ENCODE peak calls at places on chromosomes 13 and 19, in four cellular contexts. F is prostate gland, R is endodermal cell, Q is activated B cell treated with CpG ODN at 0.5 μM for 24 hours. Y is an unnamed sample.

GRCh38 chr19:58033741-58034475 is at the start of gene ZSCAN1:
- DNase-seq in Q (peak), R (peak), F (peak), Y (peak)

GRCh38 chr19:28437390-28438346 is 775.3 kb downstream of the UQCRFS1 start:
- DNase-seq in R (no peak), Q (no peak), F (no peak), Y (no peak)

GRCh38 chr19:19137556-19138109 is 645 bp downstream of the TMEM161A start:
- DNase-seq in F (no peak), R (no peak), Q (no peak), Y (no peak)

GRCh38 chr13:27954406-27954851 is 14.7 kb downstream of the CDX2 start:
- DNase-seq in R (peak), Q (peak), F (no peak), Y (no peak)

GRCh38 chr13:58953638-58954037 is 1210.1 kb downstream of the DIAPH3 start:
- DNase-seq in Q (no peak), F (no peak), R (no peak), Y (no peak)

GRCh38 chr19:51079486-51080110 is 3.1 kb downstream of the KLK14 start:
- DNase-seq in R (no peak), F (no peak), Q (no peak), Y (no peak)

GRCh38 chr13:22498006-22498405 is 682.8 kb upstream of the SGCG start:
- DNase-seq in Q (no peak), F (no peak), R (no peak), Y (no peak)

GRCh38 chr19:4430760-4431159 is 26.8 kb downstream of the UBXN6 start:
- DNase-seq in F (no peak), Q (no peak), R (no peak), Y (no peak)

GRCh38 chr19:14654786-14655185 is 19.9 kb downstream of the ADGRE3 start:
- DNase-seq in Q (no peak), F (no peak), R (no peak), Y (no peak)

GRCh38 chr19:4256563-4256962 is 9.7 kb downstream of the YJU2 start:
- DNase-seq in R (peak), Q (no peak), F (no peak), Y (no peak)

GRCh38 chr13:33089311-33089710 is 73.1 kb downstream of the KL start:
- DNase-seq in R (no peak), Q (no peak), F (no peak), Y (no peak)

GRCh38 chr19:35901854-35902661 is at the start of gene HCST:
- DNase-seq in R (no peak), Q (no peak), F (no peak), Y (peak)

GRCh38 chr13:109436841-109437240 is 349.5 kb downstream of the IRS2 start:
- DNase-seq in R (no peak), Q (no peak), F (no peak), Y (no peak)

GRCh38 chr13:59261928-59262488 is 901.7 kb downstream of the DIAPH3 start:
- DNase-seq in Q (no peak), R (peak), F (no peak), Y (no peak)

GRCh38 chr19:12198136-12198535 is 35.2 kb downstream of the ZNF136 start:
- DNase-seq in F (no peak), R (no peak), Q (no peak), Y (no peak)

GRCh38 chr13:27958928-27959539 is 10.1 kb downstream of the CDX2 start:
- DNase-seq in F (no peak), Q (no peak), R (no peak), Y (no peak)

GRCh38 chr19:49912965-49913685 is 15.9 kb upstream of the ATF5 start:
- DNase-seq in Q (no peak), F (no peak), R (peak), Y (no peak)
- TF ChIP-seq CTCF in Q (no peak), F (no peak), R (peak), Y (no peak)

GRCh38 chr13:113843063-113843654 is 20.7 kb downstream of the GAS6 start:
- DNase-seq in R (no peak), F (no peak), Q (no peak), Y (no peak)
- TF ChIP-seq CTCF in R (no peak), F (no peak), Q (no peak), Y (no peak)

GRCh38 chr19:49696865-49697264 is 5.9 kb downstream of the CPT1C start:
- DNase-seq in R (no peak), Q (no peak), F (no peak), Y (no peak)

GRCh38 chr19:49704888-49705642 is 14.1 kb downstream of the CPT1C start:
- DNase-seq in F (no peak), Q (no peak), R (no peak), Y (no peak)

GRCh38 chr19:49699364-49699763 is 8.4 kb downstream of the CPT1C start:
- DNase-seq in F (no peak), R (no peak), Q (no peak), Y (no peak)

GRCh38 chr19:49700563-49700962 is 9.6 kb downstream of the CPT1C start:
- DNase-seq in Q (no peak), R (no peak), F (no peak), Y (no peak)

DNA sequence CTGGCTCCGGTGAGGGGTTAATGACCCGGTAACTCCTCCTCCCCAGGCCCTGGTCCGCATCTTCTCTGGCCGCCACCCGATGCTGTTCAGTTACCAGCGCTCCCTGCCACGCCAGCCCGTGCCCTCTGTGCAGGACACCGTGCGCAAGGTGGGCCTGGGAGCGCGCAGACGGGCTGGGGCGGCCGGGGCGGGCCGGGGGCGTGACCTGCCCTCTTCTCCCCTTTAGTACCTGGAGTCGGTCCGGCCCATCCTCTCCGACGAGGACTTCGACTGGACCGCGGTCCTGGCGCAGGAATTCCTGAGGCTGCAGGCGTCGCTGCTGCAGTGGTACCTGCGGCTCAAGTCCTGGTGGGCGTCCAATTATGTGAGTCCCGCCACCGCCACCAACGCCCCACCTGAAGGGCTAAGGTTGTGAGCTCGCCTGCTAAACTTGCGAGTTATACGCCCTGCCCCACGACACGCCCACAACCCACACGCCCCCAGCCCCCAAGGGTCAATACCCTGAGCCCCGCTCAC is 10.4 kb downstream of the CPT1C start:
- DNase-seq in Q (no peak), R (peak), F (no peak), Y (no peak)
- TF ChIP-seq CTCF in Q (no peak), R (no peak), F (no peak), Y (no peak)

GRCh38 chr19:1422360-1422759 is 15.0 kb downstream of the DAZAP1 start:
- DNase-seq in Q (no peak), R (no peak), F (no peak), Y (no peak)

GRCh38 chr19:1421958-1422305 is 14.5 kb downstream of the DAZAP1 start:
- DNase-seq in R (no peak), F (no peak), Q (no peak), Y (no peak)

GRCh38 chr19:1423445-1424181 is 14.6 kb upstream of the RPS15 start:
- DNase-seq in F (no peak), R (no peak), Q (no peak), Y (no peak)

GRCh38 chr19:1424182-1424955 is 13.8 kb upstream of the RPS15 start:
- DNase-seq in F (no peak), R (no peak), Q (no peak), Y (no peak)

GRCh38 chr19:1422943-1423342 is 15.3 kb upstream of the RPS15 start:
- DNase-seq in F (no peak), Q (no peak), R (no peak), Y (no peak)
- TF ChIP-seq CTCF in F (no peak), Q (no peak), R (peak), Y (no peak)

GRCh38 chr13:99505814-99506269 is 4.6 kb downstream of the TM9SF2 start:
- DNase-seq in F (no peak), Q (no peak), R (no peak), Y (no peak)
- TF ChIP-seq CTCF in F (peak), Q (peak), R (peak), Y (peak)

DNA sequence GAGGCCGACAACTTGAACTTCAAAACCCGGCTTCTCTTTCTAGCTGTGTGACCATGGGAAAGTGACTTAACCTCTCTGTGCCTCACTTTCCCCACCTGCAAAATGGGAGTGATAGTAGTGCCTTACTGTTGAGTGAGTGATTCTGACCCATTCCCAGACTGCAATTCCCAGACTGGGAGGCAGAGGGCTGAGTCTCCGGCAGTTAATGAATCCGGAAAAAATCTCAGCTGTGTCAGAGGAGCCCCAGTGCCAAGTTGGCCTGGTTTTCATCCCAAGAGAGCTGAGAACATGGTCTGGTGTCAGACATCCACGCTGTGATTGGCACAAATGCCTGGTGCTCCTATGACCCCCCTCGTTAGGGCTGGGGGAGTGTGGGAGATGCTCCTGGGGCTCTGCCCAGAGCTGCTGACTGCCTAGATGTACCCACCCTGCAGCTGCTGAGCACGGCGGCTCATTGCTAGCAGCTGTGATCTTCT is 50.0 kb downstream of the PIN1 start:
- DNase-seq in R (peak), Q (no peak), F (no peak), Y (no peak)
- TF ChIP-seq CTCF in R (peak), Q (no peak), F (no peak), Y (no peak)

Y was measured in natural killer cell.